ENCODE peak calls at places on chromosome 12, in eight cellular contexts. D is GM23248, R is transverse colon, L is tibial artery, T is OCI-LY7, U is ovary, P is body of pancreas, A is aorta. J is an unnamed sample.

GRCh38 chr12:113766133-113766879 is 199.8 kb downstream of the RBM19 start:
- DNase-seq in P (no peak), L (no peak), U (no peak), A (no peak), T (no peak), D (no peak), R (no peak), J (no peak)

GRCh38 chr12:10082057-10082874 is 16.5 kb downstream of the CLEC1A start:
- DNase-seq in D (no peak), U (no peak), L (no peak), P (no peak), A (peak; percentile 37), R (no peak), T (no peak), J (no peak)

GRCh38 chr12:123937707-123938600 is 34.7 kb downstream of the CCDC92 start:
- DNase-seq in L (no peak), P (no peak), T (no peak), A (no peak), D (no peak), U (no peak), R (no peak), J (peak; percentile 18)

GRCh38 chr12:3538691-3539030 is 47.7 kb downstream of the PRMT8 start:
- DNase-seq in R (no peak), T (no peak), U (no peak), D (no peak), L (no peak), A (no peak), P (peak; percentile 27), J (peak; percentile 82)

GRCh38 chr12:639566-639965 is 23.7 kb downstream of the NINJ2 start:
- DNase-seq in T (no peak), L (no peak), P (no peak), U (no peak), R (no peak), D (no peak), A (no peak), J (no peak)

GRCh38 chr12:10554971-10555481 is 49.3 kb downstream of the EIF2S3B start:
- DNase-seq in P (no peak), R (no peak), T (no peak), D (no peak), U (no peak), L (no peak), A (no peak), J (no peak)

GRCh38 chr12:40692617-40693502 is 621 bp downstream of the CNTN1 start:
- DNase-seq in P (peak; percentile 66), U (peak; percentile 66), D (peak; percentile 36), A (peak; percentile 74), L (no peak), R (no peak), T (no peak), J (peak; percentile 17)

GRCh38 chr12:28035483-28035882 is 63.0 kb upstream of the PTHLH start:
- DNase-seq in U (no peak), P (no peak), L (no peak), T (no peak), A (no peak), D (peak; percentile 72), R (no peak), J (no peak)

GRCh38 chr12:7638764-7639570 is 26.7 kb downstream of the APOBEC1 start:
- DNase-seq in A (peak; percentile 79), R (peak; percentile 75), P (peak; percentile 88), L (peak; percentile 77), T (peak; percentile 93), D (peak; percentile 89), U (peak; percentile 64), J (peak; percentile 80)

GRCh38 chr12:46674126-46674525 is 151.7 kb downstream of the SLC38A4 start:
- DNase-seq in R (no peak), P (no peak), A (no peak), U (no peak), L (no peak), T (no peak), D (no peak), J (no peak)

GRCh38 chr12:64385468-64385867 is 5.1 kb downstream of the C12orf56 start:
- DNase-seq in L (no peak), A (no peak), P (no peak), D (peak; percentile 81), U (no peak), T (no peak), R (no peak), J (no peak)

GRCh38 chr12:120429368-120429767 is 8.5 kb upstream of the COX6A1 start:
- DNase-seq in D (no peak), A (no peak), L (no peak), R (peak; percentile 49), T (no peak), P (no peak), U (no peak), J (no peak)

GRCh38 chr12:14272954-14273910 is 92.2 kb upstream of the ATF7IP start:
- DNase-seq in D (no peak), U (no peak), A (no peak), R (no peak), P (peak; percentile 15), T (peak; percentile 50), L (no peak), J (no peak)

GRCh38 chr12:49903700-49904423 is at the start of gene FAIM2:
- DNase-seq in D (peak; percentile 73), A (peak; percentile 85), T (no peak), U (peak; percentile 75), R (peak; percentile 24), L (peak; percentile 56), P (no peak), J (no peak)

GRCh38 chr12:33277386-33277785 is 162.2 kb downstream of the SYT10 start:
- DNase-seq in D (no peak), T (no peak), P (no peak), U (no peak), A (no peak), L (no peak), R (no peak), J (no peak)

GRCh38 chr12:55724226-55724939 is 4.2 kb downstream of the RDH5 start:
- DNase-seq in P (peak; percentile 75), L (peak; percentile 80), R (peak; percentile 82), A (peak; percentile 87), U (peak; percentile 72), D (peak; percentile 86), T (peak; percentile 78), J (peak; percentile 70)

GRCh38 chr12:56029666-56030293 is 8.9 kb downstream of the IKZF4 start:
- DNase-seq in L (no peak), U (no peak), P (peak; percentile 56), A (no peak), T (peak; percentile 66), D (peak; percentile 86), R (peak; percentile 47), J (peak; percentile 48)

DNA sequence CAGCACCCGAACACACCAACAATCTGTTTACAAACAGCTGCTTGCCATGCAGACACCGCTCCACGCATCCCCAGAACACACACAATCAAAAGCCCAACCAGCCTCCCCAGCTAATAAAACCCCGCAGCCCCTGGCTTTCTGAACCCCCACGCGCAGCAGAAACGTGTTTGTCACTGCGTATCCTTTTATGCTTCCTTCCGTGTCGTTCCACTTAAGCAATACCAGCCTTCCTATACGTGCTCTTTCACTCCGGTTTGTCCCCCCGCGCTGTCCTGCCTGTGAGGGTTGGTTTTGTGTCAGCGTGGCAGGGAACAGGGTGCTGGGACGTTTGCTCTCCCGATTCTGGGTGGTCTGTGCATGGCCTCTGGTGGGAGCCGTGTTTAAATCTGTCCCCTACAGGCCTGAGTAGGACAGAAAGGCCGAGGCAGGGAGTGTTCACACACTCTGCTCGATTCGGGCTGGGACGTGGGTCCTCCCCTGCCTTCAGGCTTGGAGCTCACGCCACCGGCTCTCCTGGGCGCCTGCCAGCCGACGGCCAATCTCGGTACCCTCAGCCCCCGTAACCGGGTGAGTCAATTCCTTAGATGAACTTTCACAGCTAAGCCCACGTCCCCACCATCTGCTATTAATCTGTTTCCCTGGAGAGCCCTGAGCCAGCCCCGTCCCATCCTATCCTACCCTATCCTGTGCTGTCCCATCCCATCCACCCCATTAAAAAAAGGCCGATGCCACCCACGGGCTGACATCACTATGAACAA is 60.0 kb downstream of the NOC4L start:
- DNase-seq in R (no peak), D (peak; percentile 67), L (no peak), P (no peak), A (no peak), U (no peak), T (no peak), J (no peak)
- H3K9me3 ChIP-seq in R (no peaks in the 10 kb centered on the region), D (no peaks in the 10 kb centered on the region), L (peaks cover 7% of the 10 kb centered on the region), P (no peaks in the 10 kb centered on the region), A (peaks cover 9% of the 10 kb centered on the region), U (no peaks in the 10 kb centered on the region), T (no peaks in the 10 kb centered on the region), J (no peaks in the 10 kb centered on the region)

GRCh38 chr12:34376133-34376799 is 354.0 kb downstream of the ALG10 start:
- DNase-seq in R (no peak), T (no peak), P (no peak), L (no peak), U (no peak), D (no peak), A (no peak), J (no peak)

GRCh38 chr12:34371050-34371449 is 348.8 kb downstream of the ALG10 start:
- DNase-seq in R (no peak), A (no peak), U (no peak), P (no peak), D (no peak), T (no peak), L (no peak), J (no peak)

GRCh38 chr12:34377243-34378035 is 355.1 kb downstream of the ALG10 start:
- DNase-seq in U (no peak), P (no peak), R (no peak), L (no peak), D (no peak), T (no peak), A (no peak), J (no peak)

GRCh38 chr12:34372003-34372402 is 349.7 kb downstream of the ALG10 start:
- DNase-seq in P (no peak), R (no peak), A (no peak), U (no peak), D (no peak), L (no peak), T (no peak), J (no peak)

GRCh38 chr12:34373926-34374325 is 351.6 kb downstream of the ALG10 start:
- DNase-seq in A (no peak), D (no peak), U (no peak), L (no peak), P (no peak), T (no peak), R (no peak), J (no peak)
- H3K9me3 ChIP-seq in A (peaks cover 5% of the 10 kb centered on the region), D (no peaks in the 10 kb centered on the region), U (no peaks in the 10 kb centered on the region), L (peaks cover 98% of the 10 kb centered on the region), P (no peaks in the 10 kb centered on the region), T (no peaks in the 10 kb centered on the region), R (peaks cover 31% of the 10 kb centered on the region), J (no peaks in the 10 kb centered on the region)

GRCh38 chr12:19430988-19431387 is 8.3 kb upstream of the AEBP2 start:
- DNase-seq in U (no peak), L (no peak), A (no peak), D (peak; percentile 36), R (no peak), T (no peak), P (no peak), J (no peak)
- H3K9me3 ChIP-seq in U (no peaks in the 10 kb centered on the region), L (no peaks in the 10 kb centered on the region), A (no peaks in the 10 kb centered on the region), D (no peaks in the 10 kb centered on the region), R (no peaks in the 10 kb centered on the region), T (no peaks in the 10 kb centered on the region), P (no peaks in the 10 kb centered on the region), J (no peaks in the 10 kb centered on the region)

DNA sequence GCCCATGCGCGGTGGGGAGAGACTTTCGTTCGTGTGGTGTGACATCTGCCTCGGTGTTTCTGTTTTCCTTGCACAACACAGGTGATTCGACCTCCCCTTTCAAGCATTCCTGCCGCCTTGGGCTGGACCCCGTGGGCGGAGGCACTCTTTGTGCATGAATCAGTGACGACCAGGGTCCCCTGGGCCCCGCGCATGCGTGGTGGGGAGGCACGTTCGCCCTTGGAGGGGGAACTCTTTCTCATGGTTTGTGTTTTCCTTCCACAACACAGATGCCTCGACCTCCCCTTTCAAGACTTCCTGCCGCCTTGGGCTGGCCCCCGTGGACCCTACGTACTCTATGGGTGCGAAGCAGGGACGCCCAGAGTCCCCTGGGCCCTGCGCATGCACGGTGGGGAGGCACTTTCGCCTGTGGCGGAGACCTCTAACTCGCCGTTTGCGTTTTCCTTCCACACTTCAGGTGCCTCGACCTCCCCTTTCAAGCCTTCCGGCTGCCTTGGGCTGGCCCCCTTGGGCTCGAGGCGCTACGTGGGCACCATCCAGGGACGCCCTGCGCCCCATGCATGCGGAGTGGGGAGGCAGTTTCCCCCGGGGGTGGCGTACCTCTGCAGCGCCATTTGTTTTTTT is 340.9 kb downstream of the ALG10 start:
- DNase-seq in P (no peak), L (no peak), D (no peak), T (no peak), U (no peak), A (no peak), R (no peak), J (no peak)
- H3K9me3 ChIP-seq in P (no peaks in the 10 kb centered on the region), L (peaks cover 89% of the 10 kb centered on the region), D (no peaks in the 10 kb centered on the region), T (no peaks in the 10 kb centered on the region), U (no peaks in the 10 kb centered on the region), A (no peaks in the 10 kb centered on the region), R (peaks cover 13% of the 10 kb centered on the region), J (no peaks in the 10 kb centered on the region)